ENCODE peak calls at places on chromosomes 2 and 18, in eight cellular contexts. Y is NCI-H187, V is HEK293T, G is EL, Z is head of caudate nucleus, P is AG09319, L is coronary artery, T is RWPE1. D is an unnamed sample.

GRCh38 chr2:240300840-240301239 is 134.6 kb upstream of the GPC1 start:
- DNase-seq in Y (no peak), V (no peak), G (no peak), Z (peak), P (no peak), L (no peak), T (no peak), D (no peak)

GRCh38 chr18:58670561-58671121 is 624 bp upstream of the MALT1 start:
- DNase-seq in Y (no peak), V (no peak), G (no peak), Z (no peak), P (no peak), L (no peak), T (no peak), D (no peak)

GRCh38 chr2:120175000-120175581 is 48.1 kb downstream of the TMEM185B start:
- DNase-seq in Y (peak), V (peak), G (peak), Z (peak), P (peak), L (no peak), T (peak), D (peak)

GRCh38 chr2:169259402-169259801 is 102.9 kb downstream of the LRP2 start:
- DNase-seq in Y (no peak), V (no peak), G (no peak), Z (no peak), P (no peak), L (no peak), T (no peak), D (no peak)

GRCh38 chr2:170177950-170178781 is at the start of gene MYO3B:
- DNase-seq in Y (no peak), V (no peak), G (peak), Z (peak), P (peak), L (no peak), T (no peak), D (peak)

GRCh38 chr18:38174594-38174993 is 609.0 kb upstream of the CELF4 start:
- DNase-seq in Y (peak), V (no peak), G (no peak), Z (no peak), P (no peak), L (no peak), T (no peak), D (no peak)

GRCh38 chr2:101518470-101519172 is 43.7 kb upstream of the RFX8 start:
- DNase-seq in Y (no peak), V (peak), G (peak), Z (peak), P (no peak), L (no peak), T (peak), D (no peak)

GRCh38 chr2:226671177-226671676 is 128.4 kb downstream of the IRS1 start:
- DNase-seq in Y (no peak), V (no peak), G (no peak), Z (no peak), P (no peak), L (no peak), T (no peak), D (no peak)

GRCh38 chr2:182078988-182079602 is 93.4 kb downstream of the PPP1R1C start:
- DNase-seq in Y (no peak), V (no peak), G (no peak), Z (no peak), P (no peak), L (no peak), T (no peak), D (no peak)

GRCh38 chr2:158501301-158501700 is 44.5 kb downstream of the PKP4 start:
- DNase-seq in Y (no peak), V (no peak), G (peak), Z (peak), P (no peak), L (no peak), T (no peak), D (no peak)

GRCh38 chr2:115194623-115195022 is 752.2 kb downstream of the DPP10 start:
- DNase-seq in Y (no peak), V (no peak), G (no peak), Z (no peak), P (no peak), L (no peak), T (no peak), D (no peak)

GRCh38 chr2:64401501-64401880 is 52.5 kb upstream of the LGALSL start:
- DNase-seq in Y (peak), V (peak), G (no peak), Z (no peak), P (no peak), L (no peak), T (no peak), D (no peak)

GRCh38 chr2:176934869-176935415 is 277.7 kb upstream of the HNRNPA3 start:
- DNase-seq in Y (no peak), V (no peak), G (no peak), Z (no peak), P (no peak), L (no peak), T (no peak), D (no peak)

GRCh38 chr2:177056540-177056939 is 156.1 kb upstream of the HNRNPA3 start:
- DNase-seq in Y (no peak), V (peak), G (no peak), Z (no peak), P (no peak), L (no peak), T (no peak), D (no peak)

GRCh38 chr2:41966431-41966893 is 81.4 kb upstream of the PKDCC start:
- DNase-seq in Y (no peak), V (no peak), G (peak), Z (peak), P (peak), L (peak), T (peak), D (peak)

GRCh38 chr2:218710334-218710686 is 325 bp upstream of the TTLL4 start:
- DNase-seq in Y (no peak), V (no peak), G (no peak), Z (no peak), P (no peak), L (peak), T (no peak), D (no peak)

D was measured in epithelial cell of proximal tubule.